ENCODE peak calls at places on chromosomes 12 and 14, in four cellular contexts. One of them, this sample, is unnamed.

GRCh38 chr14:100673085-100673806 is 53.4 kb upstream of the DLK1 start:
- DNase-seq in RWPE1: no peak
- DNase-seq in uterus: no peak
- DNase-seq in stomach: peak; percentile 81
- DNase-seq in this sample: no peak

GRCh38 chr12:15256760-15257159 is 35.5 kb upstream of the RERG start:
- DNase-seq in RWPE1: no peak
- DNase-seq in uterus: peak; percentile 50
- DNase-seq in stomach: no peak
- DNase-seq in this sample: peak; percentile 61

GRCh38 chr14:60506462-60506984 is 2.4 kb upstream of the SIX6 start:
- DNase-seq in RWPE1: no peak
- DNase-seq in uterus: no peak
- DNase-seq in stomach: no peak
- DNase-seq in this sample: no peak

GRCh38 chr12:50248883-50249282 is 34.4 kb downstream of the LIMA1 start:
- DNase-seq in RWPE1: no peak
- DNase-seq in uterus: no peak
- DNase-seq in stomach: no peak
- DNase-seq in this sample: no peak

GRCh38 chr12:75539889-75540288 is 28.5 kb upstream of the KRR1 start:
- DNase-seq in RWPE1: no peak
- DNase-seq in uterus: no peak
- DNase-seq in stomach: no peak
- DNase-seq in this sample: no peak

GRCh38 chr12:83318386-83318971 is 631.8 kb downstream of the TMTC2 start:
- DNase-seq in RWPE1: no peak
- DNase-seq in uterus: no peak
- DNase-seq in stomach: no peak
- DNase-seq in this sample: no peak

GRCh38 chr14:28671425-28671824 is 95.2 kb upstream of the FOXG1 start:
- DNase-seq in RWPE1: peak; percentile 32
- DNase-seq in uterus: no peak
- DNase-seq in stomach: no peak
- DNase-seq in this sample: no peak

GRCh38 chr14:22866874-22867273 is 4.7 kb upstream of the LRP10 start:
- DNase-seq in RWPE1: no peak
- DNase-seq in uterus: no peak
- DNase-seq in stomach: no peak
- DNase-seq in this sample: no peak

GRCh38 chr12:82144505-82144904 is 213.7 kb downstream of the CCDC59 start:
- DNase-seq in RWPE1: no peak
- DNase-seq in uterus: no peak
- DNase-seq in stomach: no peak
- DNase-seq in this sample: no peak

GRCh38 chr14:77186911-77187648 is 5.5 kb downstream of the TMEM63C start:
- DNase-seq in RWPE1: peak; percentile 46
- DNase-seq in uterus: no peak
- DNase-seq in stomach: peak; percentile 47
- DNase-seq in this sample: no peak

GRCh38 chr12:99852666-99853065 is 132.1 kb downstream of the ANKS1B start:
- DNase-seq in RWPE1: no peak
- DNase-seq in uterus: no peak
- DNase-seq in stomach: no peak
- DNase-seq in this sample: no peak

GRCh38 chr12:12979731-12980259 is 20.3 kb downstream of the HEBP1 start:
- DNase-seq in RWPE1: peak; percentile 64
- DNase-seq in uterus: peak; percentile 48
- DNase-seq in stomach: no peak
- DNase-seq in this sample: no peak

GRCh38 chr12:52561880-52562449 is 9.0 kb upstream of the KRT71 start:
- DNase-seq in RWPE1: no peak
- DNase-seq in uterus: no peak
- DNase-seq in stomach: no peak
- DNase-seq in this sample: no peak

GRCh38 chr12:53344487-53344823 is 8.3 kb upstream of the SP7 start:
- DNase-seq in RWPE1: no peak
- DNase-seq in uterus: no peak
- DNase-seq in stomach: no peak
- DNase-seq in this sample: no peak

GRCh38 chr14:33964599-33965317 is 13.9 kb upstream of the EGLN3 start:
- DNase-seq in RWPE1: no peak
- DNase-seq in uterus: no peak
- DNase-seq in stomach: no peak
- DNase-seq in this sample: no peak

GRCh38 chr12:39503445-39503844 is 60.5 kb upstream of the KIF21A start:
- DNase-seq in RWPE1: peak; percentile 72
- DNase-seq in uterus: no peak
- DNase-seq in stomach: no peak
- DNase-seq in this sample: no peak

GRCh38 chr12:13101854-13102375 is 1.6 kb downstream of the GSG1 start:
- DNase-seq in RWPE1: no peak
- DNase-seq in uterus: no peak
- DNase-seq in stomach: no peak
- DNase-seq in this sample: no peak

GRCh38 chr12:59004466-59004865 is 84.2 kb upstream of the LRIG3 start:
- DNase-seq in RWPE1: no peak
- DNase-seq in uterus: no peak
- DNase-seq in stomach: no peak
- DNase-seq in this sample: no peak

GRCh38 chr14:68979722-68980552 is 835 bp upstream of the ACTN1 start:
- DNase-seq in RWPE1: peak; percentile 84
- DNase-seq in uterus: no peak
- DNase-seq in stomach: peak; percentile 54
- DNase-seq in this sample: peak; percentile 80

GRCh38 chr12:12734561-12735071 is 17.4 kb downstream of the CDKN1B start:
- DNase-seq in RWPE1: no peak
- DNase-seq in uterus: no peak
- DNase-seq in stomach: no peak
- DNase-seq in this sample: no peak

GRCh38 chr14:92549853-92550244 is 36.3 kb downstream of the RIN3 start:
- DNase-seq in RWPE1: no peak
- DNase-seq in uterus: no peak
- DNase-seq in stomach: no peak
- DNase-seq in this sample: peak; percentile 84
- H3K27ac ChIP-seq in RWPE1: no peak overlapping the region
- H3K27ac ChIP-seq in uterus: peak overlapping the region; percentile 80
- H3K27ac ChIP-seq in stomach: peak overlapping the region; percentile 79
- H3K27ac ChIP-seq in this sample: peak overlapping the region; percentile 68

GRCh38 chr14:96797943-96798349 is 764 bp downstream of the VRK1 start:
- DNase-seq in RWPE1: peak; percentile 8
- DNase-seq in uterus: no peak
- DNase-seq in stomach: no peak
- DNase-seq in this sample: no peak

GRCh38 chr14:96796851-96797187 is 363 bp upstream of the VRK1 start:
- DNase-seq in RWPE1: no peak
- DNase-seq in uterus: no peak
- DNase-seq in stomach: no peak
- DNase-seq in this sample: no peak

GRCh38 chr14:96801931-96802330 is 4.7 kb downstream of the VRK1 start:
- DNase-seq in RWPE1: no peak
- DNase-seq in uterus: no peak
- DNase-seq in stomach: no peak
- DNase-seq in this sample: no peak

GRCh38 chr14:96797188-96797942 is at the start of gene VRK1:
- DNase-seq in RWPE1: peak; percentile 93
- DNase-seq in uterus: peak; percentile 97
- DNase-seq in stomach: peak; percentile 97
- DNase-seq in this sample: peak; percentile 96

GRCh38 chr14:96799489-96800056 is 2.4 kb downstream of the VRK1 start:
- DNase-seq in RWPE1: no peak
- DNase-seq in uterus: no peak
- DNase-seq in stomach: no peak
- DNase-seq in this sample: no peak
- H3K27ac ChIP-seq in RWPE1: no peak overlapping the region
- H3K27ac ChIP-seq in uterus: no peak overlapping the region
- H3K27ac ChIP-seq in stomach: no peak overlapping the region
- H3K27ac ChIP-seq in this sample: no peak overlapping the region

GRCh38 chr14:49945448-49946319 is 52.8 kb downstream of the ARF6 start:
- DNase-seq in RWPE1: no peak
- DNase-seq in uterus: no peak
- DNase-seq in stomach: no peak
- DNase-seq in this sample: no peak
- H3K27ac ChIP-seq in RWPE1: peak overlapping the region; percentile 58
- H3K27ac ChIP-seq in uterus: no peak overlapping the region
- H3K27ac ChIP-seq in stomach: peak overlapping the region; percentile 44
- H3K27ac ChIP-seq in this sample: peak overlapping the region; percentile 63

DNA sequence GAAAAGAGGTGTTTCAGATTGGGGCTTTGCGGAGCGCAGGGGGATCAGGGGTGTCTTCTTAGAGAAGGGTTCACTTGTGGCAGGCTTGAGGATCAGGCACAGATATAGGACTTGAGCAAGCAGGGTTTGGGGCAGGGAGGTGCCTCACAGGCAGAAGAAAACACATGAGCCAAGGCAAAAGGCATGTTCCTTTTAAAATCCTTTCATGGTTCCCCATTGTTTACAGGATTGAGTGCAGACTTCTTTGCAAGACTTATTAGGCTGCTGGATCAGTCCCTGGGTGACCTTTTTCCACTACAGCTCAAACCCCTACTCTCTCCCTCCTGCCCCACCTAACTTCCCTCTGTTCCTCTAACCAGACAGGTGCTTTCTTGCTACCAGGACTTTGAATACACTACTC is 19.7 kb downstream of the HSPB8 start:
- DNase-seq in RWPE1: no peak
- DNase-seq in uterus: no peak
- DNase-seq in stomach: no peak
- DNase-seq in this sample: no peak
- H3K27ac ChIP-seq in RWPE1: no peak overlapping the region
- H3K27ac ChIP-seq in uterus: peak overlapping the region; percentile 30
- H3K27ac ChIP-seq in stomach: peak overlapping the region; percentile 38
- H3K27ac ChIP-seq in this sample: no peak overlapping the region

GRCh38 chr12:113427882-113428281 is 5.7 kb downstream of the SDSL start:
- DNase-seq in RWPE1: no peak
- DNase-seq in uterus: no peak
- DNase-seq in stomach: no peak
- DNase-seq in this sample: no peak
- H3K27ac ChIP-seq in RWPE1: no peak overlapping the region
- H3K27ac ChIP-seq in uterus: no peak overlapping the region
- H3K27ac ChIP-seq in stomach: no peak overlapping the region
- H3K27ac ChIP-seq in this sample: no peak overlapping the region